ENCODE peak calls at places on chromosomes 13 and 19, in ten cellular contexts. U, Q, X, N, Z, O, C, W, V and P are unnamed samples.
A peak's percentile ranks its signal among the peaks of the same experiment; 100 is the strongest.

GRCh38 chr13:37647038-37647650 is 48.6 kb upstream of the POSTN start:
- DNase-seq in O (peak; percentile 75), V (no peak), U (no peak), Z (peak; percentile 35), X (no peak), C (no peak), Q (no peak), W (no peak), N (no peak), P (no peak)

GRCh38 chr19:7533281-7533819 is 2.2 kb upstream of the PNPLA6 start:
- DNase-seq in V (no peak), C (no peak), X (peak; percentile 91), O (peak; percentile 35), Q (peak; percentile 41), U (no peak), W (no peak), Z (peak; percentile 77), N (peak; percentile 56), P (no peak)

GRCh38 chr19:31408460-31409124 is 59.4 kb upstream of the TSHZ3 start:
- DNase-seq in Z (peak; percentile 97), W (no peak), N (peak; percentile 86), C (no peak), U (no peak), V (no peak), Q (peak; percentile 42), O (no peak), X (no peak), P (no peak)

GRCh38 chr19:43768273-43769050 is 12.3 kb downstream of the KCNN4 start:
- DNase-seq in W (no peak), N (no peak), Q (no peak), C (no peak), O (no peak), V (no peak), U (no peak), X (peak; percentile 31), Z (peak; percentile 19), P (no peak)

GRCh38 chr19:40420766-40421467 is 4.9 kb downstream of the SERTAD1 start:
- DNase-seq in C (peak; percentile 67), V (peak; percentile 96), N (peak; percentile 95), Z (peak; percentile 96), X (peak; percentile 98), U (peak; percentile 79), O (peak; percentile 95), W (no peak), Q (peak; percentile 80), P (peak; percentile 89)

GRCh38 chr19:46147791-46148288 is at the start of gene IGFL2:
- DNase-seq in Q (no peak), U (peak; percentile 27), X (no peak), V (no peak), W (no peak), Z (peak; percentile 7), C (no peak), O (no peak), N (no peak), P (no peak)

GRCh38 chr13:32426191-32426980 is 1.5 kb downstream of the N4BP2L1 start:
- DNase-seq in Q (no peak), Z (no peak), C (peak; percentile 43), W (peak; percentile 73), X (no peak), O (no peak), V (no peak), U (peak; percentile 43), N (peak; percentile 28), P (no peak)

GRCh38 chr19:18009412-18010066 is 1.6 kb downstream of the ARRDC2 start:
- DNase-seq in U (no peak), C (no peak), V (no peak), N (peak; percentile 36), Q (no peak), X (no peak), Z (no peak), W (no peak), O (no peak), P (no peak)

GRCh38 chr13:37701972-37702371 is 103.4 kb upstream of the POSTN start:
- DNase-seq in U (no peak), X (no peak), C (no peak), N (peak; percentile 98), O (no peak), V (peak; percentile 75), Z (peak; percentile 94), Q (peak; percentile 49), W (no peak), P (no peak)

GRCh38 chr13:92735909-92736308 is 490.7 kb upstream of the GPC6 start:
- DNase-seq in U (no peak), N (no peak), O (no peak), V (no peak), X (no peak), Q (no peak), W (no peak), C (no peak), Z (no peak), P (no peak)

GRCh38 chr13:58908019-58908679 is 1255.6 kb downstream of the DIAPH3 start:
- DNase-seq in Q (no peak), O (no peak), W (no peak), V (no peak), Z (no peak), C (no peak), U (no peak), N (no peak), X (no peak), P (no peak)

GRCh38 chr13:101554420-101555125 is 102.1 kb downstream of the ITGBL1 start:
- DNase-seq in Z (no peak), U (no peak), V (no peak), Q (no peak), C (no peak), O (no peak), N (peak; percentile 62), X (no peak), W (no peak), P (no peak)